ENCODE peak calls at places on chromosomes 3 and 15, in eight cellular contexts. L, O, D, U, Z, S, I and T are unnamed samples.

GRCh38 chr3:182183716-182184430 is 472.1 kb downstream of the SOX2 start:
- DNase-seq in I (no peak), Z (no peak), O (no peak), S (no peak), U (no peak), D (no peak), L (no peak), T (no peak)

GRCh38 chr15:59119625-59120024 is 14.7 kb downstream of the CCNB2 start:
- DNase-seq in I (no peak), S (no peak), O (no peak), Z (no peak), D (no peak), U (no peak), L (no peak), T (no peak)

GRCh38 chr3:39103324-39103693 is 4.1 kb downstream of the GORASP1 start:
- DNase-seq in O (no peak), D (no peak), U (peak), L (no peak), S (no peak), Z (no peak), I (peak), T (no peak)

GRCh38 chr3:58651268-58651667 is 15.3 kb downstream of the FAM3D start:
- DNase-seq in Z (no peak), U (no peak), D (no peak), O (no peak), I (no peak), S (no peak), L (no peak), T (no peak)

GRCh38 chr15:67144609-67145306 is 79.4 kb downstream of the SMAD3 start:
- DNase-seq in D (no peak), I (peak), S (peak), O (no peak), L (no peak), Z (no peak), U (no peak), T (no peak)

GRCh38 chr3:196969660-196970546 is 1.3 kb upstream of the PIGZ start:
- DNase-seq in I (peak), S (peak), U (peak), L (peak), D (peak), Z (no peak), O (peak), T (peak)

GRCh38 chr15:78617131-78617915 is 3.5 kb downstream of the CHRNA3 start:
- DNase-seq in L (no peak), Z (no peak), S (no peak), U (peak), O (no peak), D (no peak), I (no peak), T (no peak)

GRCh38 chr3:187185759-187186158 is 11.5 kb upstream of the RTP1 start:
- DNase-seq in Z (no peak), O (no peak), S (peak), U (no peak), D (no peak), I (no peak), L (no peak), T (no peak)

GRCh38 chr3:110624571-110624970 is 447.0 kb upstream of the NECTIN3 start:
- DNase-seq in L (no peak), Z (no peak), D (no peak), S (no peak), O (no peak), I (no peak), U (no peak), T (no peak)

GRCh38 chr15:85499498-85499897 is 119.1 kb downstream of the AKAP13 start:
- DNase-seq in L (no peak), D (no peak), Z (no peak), O (no peak), S (no peak), U (no peak), I (no peak), T (no peak)

GRCh38 chr3:187807086-187807862 is 62.0 kb upstream of the BCL6 start:
- DNase-seq in I (no peak), L (no peak), Z (no peak), D (no peak), S (no peak), O (no peak), U (no peak), T (no peak)

GRCh38 chr3:146065573-146066006 is 95.4 kb downstream of the PLOD2 start:
- DNase-seq in O (peak), L (no peak), D (no peak), I (peak), Z (peak), U (no peak), S (no peak), T (no peak)

GRCh38 chr3:152350139-152350538 is 81.4 kb downstream of the MBNL1 start:
- DNase-seq in Z (no peak), U (no peak), D (no peak), S (no peak), I (no peak), O (no peak), L (no peak), T (no peak)

GRCh38 chr3:11452988-11453847 is 181.0 kb downstream of the ATG7 start:
- DNase-seq in S (no peak), Z (no peak), I (peak), L (no peak), D (no peak), O (no peak), U (no peak), T (no peak)

DNA sequence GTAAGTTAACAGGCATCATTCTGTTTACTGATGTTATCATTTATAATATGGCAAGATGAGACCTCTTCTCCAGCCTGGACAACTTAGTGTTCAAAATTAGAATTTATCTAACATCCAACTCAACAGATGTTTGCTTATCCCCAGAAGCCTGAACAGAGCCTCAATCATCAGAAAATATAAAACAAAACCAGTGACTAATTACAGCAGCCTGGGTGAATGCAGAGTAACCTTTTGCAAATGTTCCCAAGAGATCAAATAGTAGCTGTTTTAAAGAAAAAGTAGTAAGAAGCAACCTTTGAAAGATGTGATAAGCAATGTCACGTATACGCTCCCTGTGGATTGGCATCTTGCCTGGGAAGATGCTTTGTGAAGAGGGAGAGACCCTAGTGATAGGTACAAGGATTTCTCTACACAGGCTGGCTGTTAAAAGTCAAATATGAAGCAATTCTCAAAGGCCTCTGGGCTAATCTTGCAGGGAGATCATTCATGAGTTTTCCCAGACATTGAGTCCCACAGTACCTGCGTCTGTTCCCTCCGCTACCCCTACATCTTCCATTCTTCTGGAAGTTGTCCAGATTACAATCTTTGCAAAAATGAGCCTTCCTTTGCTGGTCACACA is 39.3 kb upstream of the PRICKLE2 start:
- DNase-seq in L (no peak), U (no peak), O (no peak), D (no peak), S (no peak), I (no peak), Z (no peak), T (no peak)
- TF ChIP-seq CTCF in L (no peak), U (no peak), O (no peak), D (no peak), S (no peak), I (no peak), Z (no peak), T (no peak)

GRCh38 chr3:46675843-46676567 is 17.5 kb downstream of the ALS2CL start:
- DNase-seq in I (no peak), L (no peak), U (no peak), O (peak), S (no peak), Z (no peak), D (peak), T (no peak)

GRCh38 chr3:46678280-46678679 is 15.2 kb downstream of the ALS2CL start:
- DNase-seq in S (no peak), D (peak), U (no peak), O (no peak), Z (no peak), L (no peak), I (no peak), T (no peak)

GRCh38 chr3:46677096-46677702 is 16.3 kb downstream of the ALS2CL start:
- DNase-seq in S (no peak), I (peak), Z (no peak), D (peak), L (peak), O (no peak), U (peak), T (no peak)

GRCh38 chr3:46675426-46675825 is 18.1 kb downstream of the ALS2CL start:
- DNase-seq in S (no peak), L (no peak), O (peak), Z (no peak), I (no peak), D (peak), U (no peak), T (no peak)

DNA sequence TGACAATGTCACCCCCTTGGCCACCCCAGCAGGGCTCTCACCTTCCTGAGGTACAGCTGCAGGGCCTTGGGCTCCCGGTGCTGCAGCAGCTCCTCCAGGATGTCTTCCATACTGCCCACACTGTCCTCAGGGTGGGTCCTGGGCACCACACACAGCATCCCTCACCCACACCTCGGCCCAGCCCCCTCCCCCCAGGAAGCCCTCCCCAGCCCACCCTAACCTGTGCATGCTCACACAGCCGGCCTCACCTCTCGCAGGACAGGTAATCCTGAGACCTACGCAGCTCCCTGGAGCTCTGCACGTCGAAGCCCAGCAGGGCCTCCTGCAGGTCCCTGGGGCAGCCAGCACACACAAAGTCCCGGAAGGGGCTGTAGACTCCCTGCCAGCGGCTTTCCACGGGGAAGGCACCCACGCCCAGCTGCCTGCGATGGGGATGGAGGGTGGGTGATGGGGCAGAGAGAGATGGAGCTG is 16.8 kb downstream of the ALS2CL start:
- DNase-seq in U (no peak), S (no peak), O (no peak), Z (no peak), D (peak), L (no peak), I (no peak), T (no peak)
- TF ChIP-seq CTCF in U (no peak), S (no peak), O (no peak), Z (no peak), D (no peak), L (no peak), I (no peak), T (no peak)

DNA sequence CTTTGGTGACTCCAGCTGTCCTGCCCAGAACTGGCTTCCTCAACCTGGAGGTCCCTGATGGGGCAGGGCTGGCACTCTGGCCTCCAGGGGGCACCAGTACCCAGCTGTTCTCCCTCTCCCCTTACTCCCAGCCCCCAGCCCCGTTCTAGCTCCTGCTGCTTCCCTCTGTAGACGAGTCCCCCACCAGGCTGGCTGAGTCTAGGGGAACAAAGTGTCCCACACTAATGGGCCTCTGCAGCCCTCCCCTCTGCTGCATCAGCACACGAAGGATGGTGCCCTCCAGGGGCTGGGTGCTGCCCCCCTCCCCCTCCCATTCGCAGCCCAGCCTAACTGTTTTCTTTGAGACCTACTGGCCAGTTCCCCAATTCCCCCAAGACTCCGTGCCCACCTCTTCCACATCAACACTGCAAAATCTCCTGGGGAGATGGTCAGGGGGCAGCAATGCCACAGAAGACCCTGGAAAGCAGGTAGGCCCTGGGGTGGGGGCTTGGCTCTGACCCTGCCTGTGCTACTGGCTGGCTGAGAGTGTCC is 4.2 kb downstream of the RHCG start:
- DNase-seq in S (peak), D (no peak), O (peak), L (no peak), U (no peak), Z (no peak), I (peak), T (peak)
- TF ChIP-seq CTCF in S (peak), D (peak), O (peak), L (no peak), U (no peak), Z (peak), I (peak), T (no peak)

GRCh38 chr3:134216851-134217250 is 33.8 kb downstream of the RYK start:
- DNase-seq in O (no peak), D (no peak), I (peak), Z (no peak), S (no peak), U (no peak), L (no peak), T (no peak)

GRCh38 chr3:134214239-134214638 is 36.4 kb downstream of the RYK start:
- DNase-seq in S (no peak), D (no peak), L (no peak), I (no peak), Z (no peak), O (no peak), U (no peak), T (no peak)

GRCh38 chr3:134216206-134216764 is 34.4 kb downstream of the RYK start:
- DNase-seq in L (no peak), O (no peak), D (no peak), I (no peak), S (no peak), Z (no peak), U (no peak), T (no peak)

GRCh38 chr3:134212898-134213665 is 37.6 kb downstream of the RYK start:
- DNase-seq in Z (peak), I (peak), L (peak), U (peak), S (peak), O (peak), D (peak), T (peak)

DNA sequence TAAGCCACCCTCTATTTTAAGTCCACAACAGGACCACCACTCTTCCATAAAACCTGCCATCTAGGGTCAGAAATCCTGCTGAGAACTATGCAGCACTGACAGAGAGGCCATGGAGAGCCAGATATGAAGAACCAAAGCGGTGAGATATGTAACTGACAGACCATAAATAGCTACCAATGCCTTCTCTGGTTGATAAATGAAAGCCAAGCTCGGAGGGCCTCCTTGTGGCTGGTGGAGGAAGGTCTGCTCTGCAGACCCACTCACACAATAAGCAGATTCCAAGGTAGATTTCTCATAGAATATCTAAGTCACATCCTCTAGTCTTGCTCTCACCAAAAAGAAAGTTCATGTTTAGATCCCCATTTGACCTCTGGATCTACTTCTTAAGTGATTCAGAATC is 38.9 kb downstream of the RYK start:
- DNase-seq in S (peak), Z (no peak), D (no peak), U (peak), O (peak), I (peak), L (no peak), T (no peak)
- TF ChIP-seq CTCF in S (peak), Z (peak), D (peak), U (peak), O (peak), I (peak), L (peak), T (peak)

DNA sequence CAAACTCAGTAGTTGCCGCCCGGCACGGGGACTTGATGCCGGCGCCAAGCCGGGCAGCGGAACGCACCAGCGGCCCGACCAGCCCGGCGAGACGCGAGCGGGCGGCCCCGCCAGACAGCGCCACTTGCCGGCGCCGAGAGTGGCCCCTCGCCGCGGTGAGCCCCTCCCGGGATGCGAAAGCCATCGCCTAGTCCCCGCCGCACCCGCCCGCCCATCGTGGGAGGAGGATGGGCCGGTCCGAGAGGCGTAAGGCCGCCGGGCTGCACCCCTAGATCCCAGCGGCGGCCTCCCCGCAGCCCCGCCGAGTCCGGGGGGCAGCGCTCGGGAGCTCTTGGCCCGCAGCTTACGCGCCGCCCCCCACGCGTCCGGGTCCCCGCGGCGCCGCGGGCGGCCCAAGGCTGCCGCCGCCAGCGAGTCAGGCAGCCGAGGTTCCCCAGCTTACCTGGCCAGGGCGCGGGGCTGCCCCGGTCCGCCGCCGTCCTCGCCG is 609 bp downstream of the GOLGA8A start:
- DNase-seq in D (peak), I (peak), U (no peak), O (peak), S (peak), Z (no peak), L (no peak), T (no peak)
- TF ChIP-seq CTCF in D (no peak), I (no peak), U (no peak), O (no peak), S (no peak), Z (peak), L (peak), T (no peak)

GRCh38 chr3:107428051-107428858 is 51.0 kb downstream of the CCDC54 start:
- DNase-seq in Z (no peak), L (no peak), O (no peak), D (no peak), I (no peak), S (no peak), U (no peak), T (no peak)
- TF ChIP-seq CTCF in Z (no peak), L (no peak), O (no peak), D (no peak), I (no peak), S (no peak), U (no peak), T (no peak)

GRCh38 chr3:161215186-161215585 is 5.9 kb upstream of the NMD3 start:
- DNase-seq in L (no peak), D (no peak), S (no peak), Z (no peak), I (no peak), U (no peak), O (no peak), T (no peak)
- TF ChIP-seq CTCF in L (no peak), D (no peak), S (no peak), Z (no peak), I (no peak), U (no peak), O (no peak), T (no peak)